ENCODE peak calls at places on chromosomes 6 and 20, in eight cellular contexts. W is breast epithelium, V is Peyer's patch, L is ovary, Q is neural progenitor cell, M is cardiac fibroblast, S is upper lobe of right lung, Z is heart left ventricle. E is an unnamed sample.

GRCh38 chr20:58113706-58114105 is 114.7 kb downstream of the ANKRD60 start:
- DNase-seq in S (no peak), Q (no peak), Z (no peak), V (no peak), W (no peak), M (no peak), L (no peak), E (no peak)

GRCh38 chr6:3281669-3282460 is 23.1 kb downstream of the PSMG4 start:
- DNase-seq in Q (peak; percentile 51), L (peak; percentile 21), S (peak; percentile 46), V (peak; percentile 31), M (peak; percentile 97), W (no peak), Z (no peak), E (peak; percentile 92)

GRCh38 chr6:7140631-7141366 is 33.0 kb downstream of the RREB1 start:
- DNase-seq in V (peak; percentile 93), M (peak; percentile 73), L (peak; percentile 89), W (peak; percentile 86), S (peak; percentile 96), Q (peak; percentile 89), Z (peak; percentile 94), E (peak; percentile 71)

GRCh38 chr6:449486-450419 is 58.2 kb downstream of the IRF4 start:
- DNase-seq in W (no peak), L (no peak), Z (no peak), M (no peak), S (no peak), Q (no peak), V (no peak), E (no peak)

GRCh38 chr6:108838101-108838717 is 10.0 kb upstream of the ARMC2 start:
- DNase-seq in W (no peak), S (peak; percentile 77), M (no peak), Z (no peak), Q (peak; percentile 79), V (no peak), L (no peak), E (no peak)

GRCh38 chr6:99330159-99330558 is 19.3 kb downstream of the FAXC start:
- DNase-seq in V (peak; percentile 79), M (peak; percentile 84), Z (no peak), Q (peak; percentile 78), L (peak; percentile 40), S (no peak), W (no peak), E (peak; percentile 63)

GRCh38 chr6:106116125-106116524 is 30.0 kb downstream of the PRDM1 start:
- DNase-seq in Q (no peak), V (no peak), L (no peak), M (peak; percentile 47), S (no peak), W (peak; percentile 80), Z (no peak), E (peak; percentile 80)

GRCh38 chr6:107540465-107540857 is 50.5 kb downstream of the SOBP start:
- DNase-seq in M (no peak), Z (no peak), S (no peak), L (no peak), W (no peak), Q (no peak), V (no peak), E (no peak)

GRCh38 chr6:3311798-3312197 is 53.1 kb downstream of the PSMG4 start:
- DNase-seq in W (no peak), Z (no peak), V (no peak), M (no peak), L (no peak), Q (no peak), S (no peak), E (no peak)

GRCh38 chr6:150492941-150493340 is 106.7 kb upstream of the PLEKHG1 start:
- DNase-seq in W (no peak), M (peak; percentile 67), Q (no peak), L (no peak), S (no peak), Z (no peak), V (no peak), E (peak; percentile 97)

GRCh38 chr20:1526896-1527295 is 30.6 kb downstream of the SIRPD start:
- DNase-seq in S (no peak), M (peak; percentile 35), Q (no peak), Z (no peak), W (no peak), L (no peak), V (no peak), E (no peak)

GRCh38 chr6:27287751-27288135 is 24.3 kb downstream of the POM121L2 start:
- DNase-seq in M (no peak), V (no peak), W (no peak), Z (no peak), L (no peak), S (no peak), Q (no peak), E (no peak)
- H3K4me3 ChIP-seq in M (no peak overlapping the region), V (no peak overlapping the region), W (no peak overlapping the region), Z (no peak overlapping the region), L (no peak overlapping the region), S (no peak overlapping the region), Q (peak overlapping the region; percentile 52), E (peak overlapping the region; percentile 46)

GRCh38 chr6:157905590-157906337 is 75.9 kb upstream of the SYNJ2 start:
- DNase-seq in S (no peak), Q (peak; percentile 41), V (no peak), W (no peak), L (no peak), M (no peak), Z (no peak), E (no peak)
- TF ChIP-seq CTCF in S (no peak), Q (peak; percentile 14), V (no peak), W (no peak), L (no peak), M (no peak), Z (no peak), E (no peak)

GRCh38 chr6:44561062-44561591 is 173.6 kb downstream of the CDC5L start:
- DNase-seq in L (no peak), S (no peak), W (no peak), M (no peak), Z (no peak), Q (no peak), V (no peak), E (no peak)
- H3K4me3 ChIP-seq in L (no peak overlapping the region), S (no peak overlapping the region), W (peak overlapping the region; percentile 40), M (no peak overlapping the region), Z (peak overlapping the region; percentile 13), Q (no peak overlapping the region), V (no peak overlapping the region), E (no peak overlapping the region)

GRCh38 chr6:13328875-13329183 is 492 bp upstream of the TBC1D7 start:
- DNase-seq in Z (no peak), Q (no peak), V (no peak), W (no peak), M (no peak), S (no peak), L (no peak), E (no peak)

GRCh38 chr6:13327691-13328075 is 654 bp downstream of the TBC1D7 start:
- DNase-seq in S (no peak), W (no peak), M (no peak), Q (peak; percentile 49), V (no peak), Z (no peak), L (no peak), E (no peak)

GRCh38 chr6:13332349-13332706 is 4.0 kb upstream of the TBC1D7 start:
- DNase-seq in W (no peak), M (no peak), Q (no peak), L (no peak), S (no peak), V (no peak), Z (no peak), E (no peak)

GRCh38 chr6:13331516-13332348 is 3.4 kb upstream of the TBC1D7 start:
- DNase-seq in L (no peak), S (no peak), Z (no peak), Q (no peak), V (no peak), W (no peak), M (peak; percentile 58), E (peak; percentile 42)

DNA sequence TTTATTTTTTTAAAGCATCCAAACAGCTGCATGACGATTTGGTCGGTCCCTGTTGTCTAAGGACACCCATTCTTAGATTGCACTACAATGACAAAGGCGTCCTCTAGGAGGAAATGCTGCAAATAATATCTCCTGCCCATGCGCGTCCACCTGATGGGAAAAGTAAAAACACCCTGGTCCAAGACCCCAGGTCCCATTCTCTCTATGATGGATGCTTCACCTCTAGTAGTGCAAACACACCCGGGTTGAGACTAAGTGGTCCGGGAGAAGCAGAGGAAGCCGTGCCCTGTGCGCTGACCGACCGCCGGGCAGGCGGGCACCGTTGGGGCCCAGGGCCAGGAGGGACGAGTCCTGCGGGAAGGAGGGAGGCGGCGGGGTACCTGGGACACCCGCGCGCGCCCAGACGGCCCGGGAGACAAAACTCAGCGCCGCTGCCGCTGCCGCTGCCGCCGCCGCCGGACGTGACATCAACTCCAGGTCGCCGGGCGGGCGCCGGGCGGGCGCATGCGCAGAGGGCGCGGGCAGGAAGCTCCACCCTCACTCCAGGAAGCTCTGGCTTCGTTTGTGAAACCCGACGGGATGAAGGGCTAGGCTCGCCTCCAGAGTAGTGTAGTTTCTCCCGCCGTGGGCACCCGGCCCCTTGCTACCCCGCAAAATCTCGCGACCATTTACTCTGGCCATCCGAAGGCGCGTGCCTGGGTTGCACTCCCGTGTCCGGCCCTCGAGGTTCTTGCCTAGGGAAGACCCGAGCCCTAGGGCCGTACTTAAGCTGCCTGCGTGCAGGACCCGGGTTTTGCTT is at the start of gene TBC1D7:
- DNase-seq in W (peak; percentile 93), Z (peak; percentile 97), S (peak; percentile 96), M (peak; percentile 94), Q (peak; percentile 94), L (peak; percentile 93), V (peak; percentile 97), E (peak; percentile 89)
- TF ChIP-seq CTCF in W (peak; percentile 60), Z (no peak), S (no peak), M (peak; percentile 22), Q (peak; percentile 17), L (no peak), V (no peak), E (peak; percentile 23)

DNA sequence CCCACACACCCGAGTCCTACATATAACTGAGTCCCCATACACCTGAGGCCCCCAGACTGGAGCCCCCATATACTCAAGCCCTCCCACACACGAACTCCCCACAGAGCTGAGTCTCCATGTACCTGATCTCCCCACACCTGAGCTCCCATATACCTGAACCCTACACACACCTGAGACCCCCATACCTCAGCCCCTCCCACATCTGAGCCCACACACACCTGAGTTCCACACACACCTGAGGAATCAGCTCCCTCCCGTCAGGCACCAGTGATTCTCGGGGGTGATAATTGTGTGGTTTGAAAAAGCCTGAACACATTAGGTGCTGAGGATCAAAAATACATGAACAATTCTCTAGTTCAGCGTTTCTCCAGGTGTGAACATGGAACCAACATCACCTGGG is 15.4 kb downstream of the PFDN4 start:
- DNase-seq in W (no peak), S (no peak), M (no peak), L (no peak), Q (no peak), V (no peak), Z (no peak), E (no peak)
- H3K4me3 ChIP-seq in W (no peak overlapping the region), S (no peak overlapping the region), M (no peak overlapping the region), L (no peak overlapping the region), Q (no peak overlapping the region), V (no peak overlapping the region), Z (no peak overlapping the region), E (no peak overlapping the region)